ENCODE peak calls at places on chromosomes 6 and 20, in seven cellular contexts. E is nephron progenitor cell; W is neural crest cell; J is activated effector memory CD4-positive, alpha-beta T cell treated with anti-CD3 and anti-CD28 coated beads, Interleukin-2, amount 50 U/mL, for 16 hours; H is right atrium auricular region; F is kidney; U is OCI-M1. D is an unnamed sample.

GRCh38 chr20:40962733-40963504 is 65.7 kb upstream of the TOP1 start:
- DNase-seq in F (peak), E (peak), W (peak), J (peak), H (peak), U (peak), D (peak)

GRCh38 chr6:131519670-131520436 is 53.2 kb upstream of the ARG1 start:
- DNase-seq in F (no peak), H (no peak), W (peak), U (peak), E (peak), J (peak), D (peak)

GRCh38 chr6:134537146-134537555 is 219.2 kb upstream of the SGK1 start:
- DNase-seq in J (no peak), F (no peak), H (no peak), U (no peak), W (no peak), E (no peak), D (no peak)

GRCh38 chr20:50237349-50237748 is 46.7 kb downstream of the CEBPB start:
- DNase-seq in H (no peak), U (no peak), W (no peak), J (no peak), E (no peak), F (no peak), D (no peak)

GRCh38 chr6:17565399-17565798 is 34.7 kb upstream of the FAM8A1 start:
- DNase-seq in E (no peak), H (no peak), J (no peak), U (no peak), F (no peak), W (no peak), D (no peak)

GRCh38 chr6:139877828-139878405 is 503.5 kb upstream of the CITED2 start:
- DNase-seq in H (no peak), E (no peak), U (no peak), J (no peak), W (no peak), F (no peak), D (no peak)

GRCh38 chr6:44627879-44628271 is 240.4 kb downstream of the CDC5L start:
- DNase-seq in F (no peak), W (no peak), H (no peak), J (no peak), E (no peak), U (no peak), D (no peak)

GRCh38 chr6:107098436-107099307 is 16.6 kb downstream of the BEND3 start:
- DNase-seq in J (peak), F (no peak), H (no peak), E (no peak), W (no peak), U (no peak), D (no peak)

GRCh38 chr6:7198833-7199800 is 91.4 kb downstream of the RREB1 start:
- DNase-seq in H (no peak), U (peak), E (no peak), F (no peak), W (no peak), J (no peak), D (no peak)

GRCh38 chr6:138803914-138804313 is 8.0 kb downstream of the ECT2L start:
- DNase-seq in H (no peak), J (no peak), W (no peak), F (no peak), E (no peak), U (no peak), D (no peak)

GRCh38 chr20:12170406-12170805 is 252.7 kb downstream of the BTBD3 start:
- DNase-seq in J (no peak), W (no peak), H (no peak), F (no peak), E (no peak), U (no peak), D (no peak)